ENCODE peak calls at places on chromosomes 13 and 19, in seven cellular contexts. P is IMR-90, D is brain microvascular endothelial cell, R is AG04450, W is uterus, V is ascending aorta, K is fibroblast of mammary gland. C is an unnamed sample.
A peak's percentile ranks its signal among the peaks of the same experiment; 100 is the strongest.

GRCh38 chr19:5903054-5903501 is 512 bp downstream of the NDUFA11 start:
- DNase-seq in R (no peak), V (no peak), K (peak; percentile 64), W (no peak), D (peak; percentile 28), P (peak; percentile 49), C (no peak)

GRCh38 chr13:72258340-72258981 is 391.5 kb upstream of the DACH1 start:
- DNase-seq in V (no peak), D (no peak), R (no peak), W (no peak), K (no peak), P (no peak), C (no peak)

GRCh38 chr13:113912596-113912995 is 48.7 kb upstream of the GAS6 start:
- DNase-seq in R (no peak), K (peak; percentile 49), P (no peak), D (no peak), W (no peak), V (no peak), C (no peak)

GRCh38 chr13:34458756-34459462 is 483.2 kb upstream of the NBEA start:
- DNase-seq in R (no peak), P (no peak), K (no peak), D (no peak), W (peak; percentile 29), V (no peak), C (no peak)

GRCh38 chr13:61253105-61253877 is 162.4 kb downstream of the PCDH20 start:
- DNase-seq in P (no peak), D (no peak), K (no peak), R (no peak), V (no peak), W (no peak), C (no peak)

GRCh38 chr19:5046339-5047039 is 77.6 kb downstream of the KDM4B start:
- DNase-seq in R (no peak), W (no peak), P (peak; percentile 40), V (no peak), K (no peak), D (peak; percentile 63), C (peak; percentile 71)

GRCh38 chr13:25882732-25883357 is 169.0 kb downstream of the SHISA2 start:
- DNase-seq in K (no peak), D (no peak), R (no peak), W (no peak), P (no peak), V (no peak), C (no peak)

GRCh38 chr13:30334663-30335386 is 27.5 kb upstream of the KATNAL1 start:
- DNase-seq in D (no peak), V (no peak), R (no peak), K (peak; percentile 37), P (peak; percentile 4), W (no peak), C (peak; percentile 42)

GRCh38 chr19:45819769-45820168 is 4.7 kb upstream of the RSPH6A start:
- DNase-seq in R (no peak), V (no peak), P (no peak), D (no peak), K (no peak), W (no peak), C (no peak)

GRCh38 chr13:48251616-48252081 is 18.6 kb downstream of the ITM2B start:
- DNase-seq in W (peak; percentile 34), R (peak; percentile 48), V (no peak), D (no peak), P (peak; percentile 58), K (peak; percentile 70), C (no peak)

GRCh38 chr13:99655351-99656091 is 154.2 kb downstream of the TM9SF2 start:
- DNase-seq in D (peak; percentile 78), R (no peak), W (no peak), K (peak; percentile 79), V (no peak), P (peak; percentile 24), C (peak; percentile 91)

GRCh38 chr19:45615795-45616708 is 14.0 kb upstream of the GPR4 start:
- DNase-seq in V (peak; percentile 80), P (peak; percentile 80), D (peak; percentile 59), K (peak; percentile 89), W (peak; percentile 66), R (peak; percentile 23), C (peak; percentile 97)

GRCh38 chr13:37473035-37473434 is 125.5 kb downstream of the POSTN start:
- DNase-seq in D (no peak), W (no peak), K (no peak), V (no peak), P (no peak), R (no peak), C (no peak)

GRCh38 chr13:40189885-40190655 is 476.4 kb downstream of the FOXO1 start:
- DNase-seq in K (no peak), P (no peak), R (no peak), D (no peak), V (no peak), W (peak; percentile 25), C (no peak)

GRCh38 chr13:92122454-92122853 is 724.0 kb downstream of the GPC5 start:
- DNase-seq in D (no peak), R (no peak), P (no peak), W (no peak), K (peak; percentile 3), V (no peak), C (peak; percentile 29)

GRCh38 chr19:16497042-16497441 is 848 bp downstream of the C19orf44 start:
- DNase-seq in W (no peak), P (no peak), K (peak; percentile 30), D (no peak), V (no peak), R (no peak), C (no peak)

GRCh38 chr13:99608345-99608744 is 107.1 kb downstream of the TM9SF2 start:
- DNase-seq in P (no peak), D (no peak), R (no peak), K (no peak), W (no peak), V (no peak), C (no peak)

GRCh38 chr19:18253716-18254115 is 20.5 kb downstream of the IQCN start:
- DNase-seq in W (no peak), R (no peak), K (no peak), P (no peak), D (no peak), V (no peak), C (peak; percentile 89)

GRCh38 chr19:18253130-18253529 is 21.1 kb downstream of the IQCN start:
- DNase-seq in K (no peak), P (no peak), D (no peak), R (no peak), V (no peak), W (no peak), C (no peak)

GRCh38 chr19:18252370-18252717 is 21.9 kb downstream of the IQCN start:
- DNase-seq in W (no peak), P (no peak), R (no peak), V (no peak), D (no peak), K (no peak), C (no peak)

GRCh38 chr19:18257503-18258470 is 16.5 kb downstream of the IQCN start:
- DNase-seq in P (no peak), D (no peak), R (no peak), K (no peak), W (peak; percentile 16), V (no peak), C (no peak)

DNA sequence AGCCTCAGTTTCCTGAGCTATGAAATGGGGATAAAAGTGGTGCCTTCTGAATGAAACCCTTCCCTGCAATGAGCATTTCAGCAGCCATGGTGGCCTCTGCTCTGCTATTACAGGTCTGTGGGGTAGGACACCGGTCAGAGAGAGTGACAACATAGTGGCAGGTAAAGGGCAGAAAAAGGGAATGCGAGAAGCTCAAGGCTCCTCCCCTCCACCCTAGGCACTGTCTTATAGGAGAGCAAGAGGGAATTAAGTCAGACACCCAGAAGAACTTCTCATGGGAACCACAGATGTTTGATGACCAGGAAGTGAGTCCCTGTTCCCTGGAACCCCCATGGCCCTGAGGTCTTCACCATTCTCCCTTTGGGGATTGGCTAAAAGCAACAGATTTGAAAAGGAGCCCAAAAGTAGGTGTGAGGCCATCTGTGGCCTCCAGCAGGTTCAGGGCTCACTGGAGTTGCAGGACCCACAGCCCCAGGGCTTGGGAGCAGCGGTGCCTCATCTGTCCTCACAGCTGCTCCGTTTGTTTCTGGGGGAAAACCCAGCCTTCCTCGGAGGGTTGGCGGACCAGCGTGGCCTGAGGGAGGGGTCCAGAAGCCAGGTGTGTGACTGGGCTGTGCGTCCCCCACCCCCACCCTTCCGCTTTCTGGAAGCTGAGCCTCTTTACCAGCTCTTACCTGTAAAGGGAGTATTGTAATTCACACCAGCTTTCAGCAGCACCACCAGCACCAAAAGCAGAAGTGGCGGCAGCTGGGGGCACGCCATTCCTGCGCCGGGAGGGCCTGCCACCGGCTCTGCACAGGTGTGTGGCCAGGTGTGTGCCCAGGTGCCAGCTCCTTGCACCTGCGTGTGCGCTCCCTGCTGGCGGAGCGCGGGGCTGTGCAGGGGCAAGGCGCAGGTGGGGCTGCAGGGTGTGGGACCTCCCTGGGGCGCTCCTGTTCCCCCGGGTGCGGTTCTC is 19.4 kb downstream of the IQCN start:
- DNase-seq in W (no peak), P (no peak), V (no peak), R (no peak), D (no peak), K (no peak), C (no peak)
- TF ChIP-seq CTCF in W (no peak), P (no peak), V (no peak), R (no peak), D (peak; percentile 4), K (no peak), C (peak; percentile 49)

GRCh38 chr13:20130652-20131051 is 30.2 kb downstream of the GJA3 start:
- DNase-seq in V (no peak), K (no peak), W (no peak), R (no peak), D (no peak), P (no peak), C (no peak)
- H3K4me3 ChIP-seq in V (no peak overlapping the region), K (no peak overlapping the region), W (no peak overlapping the region), R (no peak overlapping the region), D (no peak overlapping the region), P (no peak overlapping the region), C (no peak overlapping the region)

DNA sequence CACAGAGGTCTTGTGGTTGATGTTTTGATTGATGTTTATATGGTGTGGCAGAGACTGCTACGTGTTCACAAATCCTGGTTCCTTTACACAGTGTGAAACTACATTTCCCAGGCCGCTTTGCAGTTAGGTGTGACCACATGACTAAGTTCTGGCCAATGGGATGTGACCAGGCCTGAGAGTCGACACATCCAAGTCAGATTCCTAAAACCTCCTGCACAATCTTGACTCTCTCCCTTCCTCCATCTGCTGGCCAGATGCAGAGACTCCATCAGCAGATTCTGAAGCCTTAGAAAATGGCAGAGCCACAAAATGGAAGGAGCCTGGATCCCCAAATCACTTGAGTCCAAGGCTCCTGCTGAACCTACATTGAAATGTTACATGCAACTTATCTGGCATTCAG is 12.6 kb downstream of the CD37 start:
- DNase-seq in W (no peak), P (peak; percentile 82), V (no peak), K (peak; percentile 86), D (peak; percentile 54), R (no peak), C (peak; percentile 72)
- TF ChIP-seq CTCF in W (no peak), P (peak; percentile 29), V (no peak), K (peak; percentile 31), D (peak; percentile 45), R (peak; percentile 35), C (peak; percentile 38)

GRCh38 chr13:76885203-76886004 is 801 bp downstream of the KCTD12 start:
- DNase-seq in R (no peak), D (peak; percentile 67), K (peak; percentile 69), V (peak; percentile 86), W (peak; percentile 74), P (peak; percentile 61), C (peak; percentile 80)
- H3K4me3 ChIP-seq in R (peak overlapping the region; percentile 66), D (peak overlapping the region; percentile 70), K (peak overlapping the region; percentile 74), V (peak overlapping the region; percentile 94), W (peak overlapping the region; percentile 88), P (peak overlapping the region; percentile 67), C (peak overlapping the region; percentile 67)

GRCh38 chr19:49533551-49534488 is 6.0 kb downstream of the RCN3 start:
- DNase-seq in W (peak; percentile 79), K (peak; percentile 35), P (peak; percentile 28), R (no peak), V (peak; percentile 84), D (peak; percentile 44), C (peak; percentile 70)
- TF ChIP-seq CTCF in W (peak; percentile 20), K (no peak), P (no peak), R (peak; percentile 25), V (no peak), D (peak; percentile 48), C (peak; percentile 46)